ENCODE peak calls at places on chromosomes 6 and 20, in seven cellular contexts. X, B, O, T, U, A and N are unnamed samples.

GRCh38 chr20:47493954-47494293 is 7.8 kb upstream of the NCOA3 start:
- DNase-seq in X (no peak), B (no peak), O (no peak), T (peak), U (no peak), A (no peak), N (no peak)

GRCh38 chr20:23152902-23153301 is 66.8 kb upstream of the CD93 start:
- DNase-seq in X (no peak), B (no peak), O (no peak), T (no peak), U (no peak), A (no peak), N (peak)

GRCh38 chr6:20205722-20206154 is 6.5 kb downstream of the MBOAT1 start:
- DNase-seq in X (no peak), B (no peak), O (no peak), T (no peak), U (no peak), A (no peak), N (no peak)

GRCh38 chr20:35568645-35569044 is 26.8 kb downstream of the ERGIC3 start:
- DNase-seq in X (no peak), B (no peak), O (peak), T (no peak), U (peak), A (no peak), N (no peak)

GRCh38 chr6:36025260-36025931 is 955 bp upstream of the SLC26A8 start:
- DNase-seq in X (no peak), B (peak), O (no peak), T (no peak), U (no peak), A (no peak), N (no peak)

GRCh38 chr20:1537731-1538058 is 19.8 kb downstream of the SIRPD start:
- DNase-seq in X (no peak), B (no peak), O (no peak), T (no peak), U (no peak), A (no peak), N (no peak)

GRCh38 chr6:71333700-71334099 is 45.1 kb downstream of the OGFRL1 start:
- DNase-seq in X (peak), B (peak), O (no peak), T (no peak), U (peak), A (no peak), N (no peak)

GRCh38 chr6:13664703-13665352 is 46.8 kb downstream of the RANBP9 start:
- DNase-seq in X (no peak), B (no peak), O (no peak), T (no peak), U (no peak), A (no peak), N (no peak)

GRCh38 chr6:152636675-152637421 is at the start of gene SYNE1:
- DNase-seq in X (peak), B (peak), O (peak), T (no peak), U (no peak), A (no peak), N (no peak)

GRCh38 chr20:41371361-41371760 is 4.7 kb upstream of the EMILIN3 start:
- DNase-seq in X (no peak), B (no peak), O (no peak), T (no peak), U (no peak), A (no peak), N (no peak)

GRCh38 chr20:61328906-61329558 is 77.0 kb downstream of the CDH4 start:
- DNase-seq in X (no peak), B (peak), O (peak), T (no peak), U (no peak), A (no peak), N (peak)

GRCh38 chr20:7505152-7505834 is 435.0 kb downstream of the HAO1 start:
- DNase-seq in X (no peak), B (no peak), O (no peak), T (no peak), U (no peak), A (no peak), N (no peak)

GRCh38 chr20:57281900-57282299 is 15.5 kb upstream of the BMP7 start:
- DNase-seq in X (no peak), B (no peak), O (no peak), T (no peak), U (no peak), A (no peak), N (no peak)

GRCh38 chr6:40391851-40392595 is 195.1 kb downstream of the LRFN2 start:
- DNase-seq in X (no peak), B (no peak), O (no peak), T (no peak), U (no peak), A (no peak), N (no peak)

GRCh38 chr6:34684919-34685318 is 11.6 kb downstream of the ILRUN start:
- DNase-seq in X (no peak), B (no peak), O (no peak), T (no peak), U (no peak), A (no peak), N (no peak)

GRCh38 chr6:148869589-148869988 is 122.8 kb downstream of the UST start:
- DNase-seq in X (peak), B (peak), O (no peak), T (no peak), U (no peak), A (no peak), N (no peak)

GRCh38 chr6:125747589-125748533 is 1.6 kb upstream of the HEY2 start:
- DNase-seq in X (peak), B (peak), O (peak), T (peak), U (no peak), A (peak), N (peak)

GRCh38 chr6:35295036-35295435 is 2.6 kb upstream of the DEF6 start:
- DNase-seq in X (no peak), B (no peak), O (no peak), T (no peak), U (no peak), A (no peak), N (no peak)

GRCh38 chr6:45665859-45666258 is 288.1 kb upstream of the SUPT3H start:
- DNase-seq in X (no peak), B (no peak), O (no peak), T (no peak), U (no peak), A (no peak), N (no peak)

GRCh38 chr20:53712212-53712977 is 118.8 kb upstream of the ZNF217 start:
- DNase-seq in X (no peak), B (no peak), O (no peak), T (no peak), U (no peak), A (no peak), N (no peak)

GRCh38 chr6:157012355-157012754 is 235.2 kb downstream of the ARID1B start:
- DNase-seq in X (no peak), B (no peak), O (no peak), T (no peak), U (no peak), A (no peak), N (no peak)

GRCh38 chr6:167237438-167237837 is 53.7 kb upstream of the UNC93A start:
- DNase-seq in X (no peak), B (no peak), O (no peak), T (no peak), U (no peak), A (no peak), N (no peak)

GRCh38 chr6:15247750-15248450 is 2.0 kb downstream of the JARID2 start:
- DNase-seq in X (peak), B (peak), O (peak), T (no peak), U (no peak), A (peak), N (peak)

GRCh38 chr20:4717816-4718215 is 3.9 kb upstream of the PRND start:
- DNase-seq in X (no peak), B (no peak), O (no peak), T (no peak), U (no peak), A (no peak), N (no peak)